ENCODE peak calls at places on chromosome 15, in eight cellular contexts. J is stimulated activated CD4-positive, alpha-beta T cell treated with anti-CD3 and anti-CD28 coated beads, Interleukin-12 subunit alpha, Interleukin-12 subunit beta, amount 100 ng/mL, for 4 hours; X is T-cell; R is WTC11; N is Peyer's patch; G is GM19239; V is stimulated activated CD8-positive, alpha-beta memory T cell treated with anti-CD3 and anti-CD28 coated beads, Interleukin-7, amount 100 ng/mL, for 1 hour; Y is endodermal cell. H is an unnamed sample.
A peak's percentile ranks its signal among the peaks of the same experiment; 100 is the strongest.

GRCh38 chr15:26179906-26180305 is 316.8 kb upstream of the ATP10A start:
- DNase-seq in J (no peak), X (no peak), R (peak; percentile 76), N (no peak), G (no peak), V (no peak), Y (peak; percentile 88), H (peak; percentile 87)

GRCh38 chr15:101267320-101268104 is 9.8 kb downstream of the SELENOS start:
- DNase-seq in J (no peak), X (no peak), R (no peak), N (no peak), G (no peak), V (no peak), Y (peak; percentile 84), H (peak; percentile 62)

GRCh38 chr15:60091150-60091549 is 87.0 kb downstream of the FOXB1 start:
- DNase-seq in J (no peak), X (no peak), R (no peak), N (no peak), G (no peak), V (no peak), Y (no peak), H (no peak)

GRCh38 chr15:66755298-66756068 is 53.4 kb downstream of the SMAD6 start:
- DNase-seq in J (no peak), X (no peak), R (no peak), N (peak; percentile 8), G (no peak), V (no peak), Y (no peak), H (no peak)

GRCh38 chr15:20349774-20350498 is 191.7 kb downstream of the GOLGA6L6 start:
- DNase-seq in J (no peak), X (no peak), R (peak; percentile 7), N (peak; percentile 40), G (no peak), V (no peak), Y (no peak), H (no peak)

GRCh38 chr15:101609742-101610627 is 42.2 kb downstream of the TM2D3 start:
- DNase-seq in J (no peak), X (no peak), R (no peak), N (no peak), G (no peak), V (no peak), Y (no peak), H (no peak)

GRCh38 chr15:75043509-75044257 is 20.3 kb downstream of the PPCDC start:
- DNase-seq in J (no peak), X (peak; percentile 40), R (no peak), N (peak; percentile 75), G (peak; percentile 28), V (no peak), Y (no peak), H (no peak)

GRCh38 chr15:91816942-91817341 is 36.6 kb upstream of the SLCO3A1 start:
- DNase-seq in J (no peak), X (no peak), R (no peak), N (no peak), G (no peak), V (no peak), Y (no peak), H (no peak)